ENCODE peak calls at places on chromosomes 5 and 9, in ten cellular contexts. K is fibroblast of lung, M is adrenal gland, C is left ventricle myocardium inferior, P is H1, L is mucosa of descending colon, G is osteoblast, F is SJSA1, S is cardiac muscle cell, Y is mammary epithelial cell. E is an unnamed sample.
A peak's percentile ranks its signal among the peaks of the same experiment; 100 is the strongest.

GRCh38 chr9:15982182-15982581 is 429.3 kb downstream of the CCDC171 start:
- DNase-seq in S (no peak), C (no peak), G (no peak), K (no peak), L (no peak), Y (no peak), M (no peak), P (no peak), F (no peak), E (no peak)

GRCh38 chr9:35508069-35508468 is 18.2 kb downstream of the RUSC2 start:
- DNase-seq in Y (no peak), S (no peak), P (no peak), K (peak; percentile 68), M (no peak), L (no peak), G (no peak), F (no peak), C (no peak), E (no peak)

GRCh38 chr9:113600871-113601545 is 137.5 kb downstream of the RGS3 start:
- DNase-seq in G (peak; percentile 70), P (no peak), C (no peak), S (no peak), M (no peak), F (no peak), K (no peak), L (no peak), Y (no peak), E (peak; percentile 36)

GRCh38 chr9:107422189-107422802 is 67.3 kb downstream of the KLF4 start:
- DNase-seq in G (peak; percentile 88), S (peak; percentile 90), L (peak; percentile 71), M (peak; percentile 70), P (peak; percentile 73), C (peak; percentile 60), Y (peak; percentile 59), K (peak; percentile 45), F (peak; percentile 75), E (peak; percentile 54)

GRCh38 chr5:40409600-40409999 is 270.1 kb upstream of the PTGER4 start:
- DNase-seq in S (no peak), K (no peak), F (no peak), G (no peak), P (no peak), C (no peak), M (no peak), L (peak; percentile 57), Y (no peak), E (no peak)

GRCh38 chr9:122609810-122610209 is 4.7 kb upstream of the OR1Q1 start:
- DNase-seq in Y (no peak), M (no peak), C (no peak), S (no peak), K (no peak), F (no peak), P (no peak), L (no peak), G (no peak), E (no peak)

GRCh38 chr5:89615839-89616518 is 733.0 kb upstream of the MEF2C start:
- DNase-seq in P (no peak), M (no peak), L (no peak), K (no peak), C (no peak), F (no peak), G (peak; percentile 11), Y (no peak), S (no peak), E (no peak)

GRCh38 chr5:44809215-44809955 is 638 bp downstream of the MRPS30 start:
- DNase-seq in S (peak; percentile 79), Y (peak; percentile 67), P (no peak), C (peak; percentile 22), K (peak; percentile 73), L (peak; percentile 74), G (peak; percentile 77), M (peak; percentile 42), F (peak; percentile 49), E (peak; percentile 39)

GRCh38 chr5:125229556-125229955 is 483.1 kb upstream of the ZNF608 start:
- DNase-seq in M (no peak), K (no peak), G (no peak), F (no peak), S (no peak), Y (no peak), C (no peak), L (no peak), P (no peak), E (no peak)

GRCh38 chr5:155728857-155729683 is 597.9 kb upstream of the SGCD start:
- DNase-seq in P (no peak), G (peak; percentile 62), S (peak; percentile 3), K (peak; percentile 21), L (no peak), F (no peak), Y (peak; percentile 13), C (peak; percentile 42), M (no peak), E (peak; percentile 33)

GRCh38 chr5:167953151-167953788 is 338.2 kb upstream of the WWC1 start:
- DNase-seq in P (no peak), L (no peak), G (no peak), C (no peak), S (no peak), F (peak; percentile 72), K (peak; percentile 47), M (no peak), Y (peak; percentile 29), E (no peak)

GRCh38 chr5:174505621-174506020 is 218.8 kb upstream of the MSX2 start:
- DNase-seq in C (no peak), Y (peak; percentile 27), K (peak; percentile 58), S (no peak), P (no peak), L (no peak), G (no peak), F (no peak), M (no peak), E (no peak)

GRCh38 chr5:174323878-174324281 is 278.4 kb downstream of the NSG2 start:
- DNase-seq in L (no peak), C (no peak), K (peak; percentile 75), P (no peak), Y (peak; percentile 49), S (peak; percentile 72), M (no peak), G (peak; percentile 90), F (no peak), E (no peak)

GRCh38 chr9:32413424-32413823 is 29.0 kb downstream of the ACO1 start:
- DNase-seq in K (no peak), S (no peak), L (no peak), Y (no peak), F (no peak), C (no peak), G (no peak), M (no peak), P (no peak), E (no peak)

DNA sequence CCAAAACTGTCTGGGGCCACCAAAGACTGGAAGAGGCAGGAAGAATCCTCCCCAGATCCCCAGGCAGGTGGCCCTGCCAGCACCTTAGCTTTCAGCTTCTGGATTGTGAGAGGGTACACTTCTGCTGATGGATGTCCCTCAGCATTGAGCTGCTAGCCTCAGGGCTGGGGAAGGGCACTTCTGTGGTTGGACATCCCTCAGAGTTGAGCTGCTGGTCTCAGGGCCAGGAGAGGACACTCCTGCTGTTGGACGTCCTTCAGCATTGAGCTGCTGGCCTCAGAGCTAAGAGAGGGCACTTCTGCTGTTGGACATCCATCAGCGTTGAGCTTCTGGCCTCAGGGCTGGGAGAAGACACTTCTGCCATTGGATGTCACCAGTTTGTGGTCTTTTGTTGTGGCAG is 83.8 kb upstream of the FCN1 start:
- DNase-seq in M (no peak), C (no peak), P (no peak), Y (no peak), L (no peak), F (no peak), S (no peak), G (no peak), K (no peak), E (no peak)
- H3K9me3 ChIP-seq in M (no peaks in the 10 kb centered on the region), C (peaks cover 40% of the 10 kb centered on the region), P (peaks cover 55% of the 10 kb centered on the region), Y (peaks cover 22% of the 10 kb centered on the region), L (peaks cover 20% of the 10 kb centered on the region), F (peaks cover 3% of the 10 kb centered on the region), S (no peaks in the 10 kb centered on the region), G (peaks cover 2% of the 10 kb centered on the region), K (no peaks in the 10 kb centered on the region), E (peaks cover 24% of the 10 kb centered on the region)

GRCh38 chr9:96771124-96771523 is 6.8 kb downstream of the ZNF510 start:
- DNase-seq in K (no peak), S (no peak), Y (no peak), P (no peak), F (no peak), L (no peak), C (no peak), M (no peak), G (no peak), E (no peak)
- H3K9me3 ChIP-seq in K (no peaks in the 10 kb centered on the region), S (no peaks in the 10 kb centered on the region), Y (peaks cover 30% of the 10 kb centered on the region), P (peaks cover 16% of the 10 kb centered on the region), F (peaks cover 6% of the 10 kb centered on the region), L (peaks cover 59% of the 10 kb centered on the region), C (peaks cover 62% of the 10 kb centered on the region), M (peaks cover 33% of the 10 kb centered on the region), G (peaks cover 7% of the 10 kb centered on the region), E (peaks cover 67% of the 10 kb centered on the region)

DNA sequence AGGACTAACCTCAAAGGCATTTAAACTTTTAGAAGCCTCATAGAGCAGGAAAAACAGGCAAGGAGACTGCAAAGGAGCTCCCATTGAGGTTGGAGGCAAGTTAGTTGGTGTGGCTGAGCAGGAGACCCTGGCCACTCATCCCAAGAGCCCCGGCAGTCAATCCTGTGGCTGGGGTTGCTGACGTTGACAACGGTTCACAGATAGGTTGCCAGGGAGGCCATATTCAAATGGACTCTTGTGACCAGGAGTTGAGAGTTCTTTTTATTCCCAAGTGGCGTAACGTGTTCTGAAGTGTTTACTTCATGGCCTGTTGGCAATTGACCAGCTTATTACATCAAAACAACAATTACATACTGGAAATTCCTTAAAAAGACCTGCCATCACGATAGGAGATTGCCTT is 395.1 kb downstream of the MED10 start:
- DNase-seq in L (no peak), G (no peak), S (no peak), P (no peak), K (no peak), Y (no peak), F (no peak), C (no peak), M (no peak), E (no peak)
- H3K9me3 ChIP-seq in L (no peaks in the 10 kb centered on the region), G (no peaks in the 10 kb centered on the region), S (no peaks in the 10 kb centered on the region), P (no peaks in the 10 kb centered on the region), K (no peaks in the 10 kb centered on the region), Y (peaks cover 3% of the 10 kb centered on the region), F (no peaks in the 10 kb centered on the region), C (no peaks in the 10 kb centered on the region), M (no peaks in the 10 kb centered on the region), E (no peaks in the 10 kb centered on the region)

GRCh38 chr5:179080724-179081123 is 20.6 kb downstream of the ZNF354C start:
- DNase-seq in C (no peak), F (no peak), G (no peak), S (no peak), K (no peak), M (no peak), L (no peak), Y (no peak), P (no peak), E (no peak)
- H3K9me3 ChIP-seq in C (peaks cover 100% of the 10 kb centered on the region), F (peaks cover 34% of the 10 kb centered on the region), G (peaks cover 67% of the 10 kb centered on the region), S (no peaks in the 10 kb centered on the region), K (peaks cover 17% of the 10 kb centered on the region), M (peaks cover 96% of the 10 kb centered on the region), L (peaks cover 100% of the 10 kb centered on the region), Y (peaks cover 68% of the 10 kb centered on the region), P (peaks cover 84% of the 10 kb centered on the region), E (peaks cover 100% of the 10 kb centered on the region)

DNA sequence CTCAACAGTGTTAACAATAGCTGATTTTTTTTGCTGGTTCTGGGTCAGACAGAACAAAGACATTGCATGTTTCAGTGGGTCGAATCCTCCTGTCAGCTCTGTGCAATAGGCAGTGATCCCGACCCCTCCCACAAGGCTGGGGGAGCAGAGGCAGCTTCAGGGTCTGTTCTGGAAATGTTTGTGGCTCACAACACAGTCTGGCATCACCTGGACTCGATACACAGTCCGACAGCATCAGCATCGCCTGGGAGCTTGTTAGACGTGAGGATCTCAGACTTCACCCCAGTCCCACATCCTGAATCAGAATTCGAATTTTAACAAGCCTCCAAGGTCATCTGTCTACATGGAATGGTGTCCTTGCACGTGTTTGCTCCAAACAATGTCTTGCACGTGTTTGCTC is 384.7 kb downstream of the IRX2 start:
- DNase-seq in S (no peak), G (no peak), Y (no peak), C (no peak), P (no peak), F (peak; percentile 30), L (no peak), M (no peak), K (no peak), E (no peak)
- H3K9me3 ChIP-seq in S (no peaks in the 10 kb centered on the region), G (peaks cover 8% of the 10 kb centered on the region), Y (peaks cover 46% of the 10 kb centered on the region), C (peaks cover 31% of the 10 kb centered on the region), P (peaks cover 17% of the 10 kb centered on the region), F (peaks cover 44% of the 10 kb centered on the region), L (peaks cover 29% of the 10 kb centered on the region), M (no peaks in the 10 kb centered on the region), K (peaks cover 6% of the 10 kb centered on the region), E (no peaks in the 10 kb centered on the region)

E was measured in heart left ventricle.